ENCODE peak calls at places on chromosomes 4 and X, in four cellular contexts. W, N, A and C are unnamed samples. For H3K4me1 and H3K27me3, the result is how much of the 10 kb centered on the place peaks cover.

GRCh38 chr4:116066711-116067245 is 953.4 kb upstream of the NDST4 start:
- DNase-seq in W (no peak), N (no peak), A (no peak), C (no peak)

GRCh38 chr4:18815779-18816173 is 794.2 kb upstream of the LCORL start:
- DNase-seq in W (no peak), N (no peak), A (no peak), C (no peak)

GRCh38 chrX:45295587-45295986 is 94.9 kb upstream of the DIPK2B start:
- DNase-seq in W (no peak), N (no peak), A (no peak), C (no peak)

GRCh38 chrX:95956780-95957179 is 727.9 kb upstream of the DIAPH2 start:
- DNase-seq in W (no peak), N (no peak), A (no peak), C (no peak)

GRCh38 chr4:44916406-44916805 is 190.1 kb upstream of the GNPDA2 start:
- DNase-seq in W (no peak), N (peak), A (no peak), C (no peak)

GRCh38 chrX:103554687-103555417 is 30.5 kb upstream of the TCEAL4 start:
- DNase-seq in W (peak), N (peak), A (no peak), C (peak)

GRCh38 chr4:162163892-162164759 is at the start of gene FSTL5:
- DNase-seq in W (no peak), N (peak), A (peak), C (peak)

GRCh38 chr4:111410571-111410970 is 734.7 kb upstream of the FAM241A start:
- DNase-seq in W (no peak), N (no peak), A (no peak), C (no peak)

GRCh38 chr4:163166041-163166579 is 580 bp downstream of the NAF1 start:
- DNase-seq in W (peak), N (peak), A (peak), C (peak)

GRCh38 chrX:38318196-38318595 is 9.1 kb downstream of the RPGR start:
- DNase-seq in W (no peak), N (no peak), A (no peak), C (no peak)

GRCh38 chr4:145815626-145816025 is 123.0 kb downstream of the ZNF827 start:
- DNase-seq in W (no peak), N (no peak), A (no peak), C (no peak)

GRCh38 chrX:53637479-53637878 is 49.0 kb downstream of the HUWE1 start:
- DNase-seq in W (no peak), N (no peak), A (no peak), C (no peak)

GRCh38 chrX:44874481-44875184 is 1.6 kb downstream of the KDM6A start:
- DNase-seq in W (no peak), N (peak), A (no peak), C (no peak)

GRCh38 chr4:119692001-119692400 is 63.4 kb upstream of the PDE5A start:
- DNase-seq in W (no peak), N (no peak), A (no peak), C (no peak)

GRCh38 chr4:73917081-73917501 is 47.9 kb downstream of the CXCL1 start:
- DNase-seq in W (no peak), N (no peak), A (no peak), C (no peak)

GRCh38 chrX:138150709-138151108 is 560.8 kb downstream of the FGF13 start:
- DNase-seq in W (no peak), N (peak), A (no peak), C (no peak)

GRCh38 chrX:57227691-57228090 is 58.8 kb upstream of the FAAH2 start:
- DNase-seq in W (no peak), N (no peak), A (no peak), C (no peak)

GRCh38 chr4:123158576-123158975 is 236.2 kb upstream of the NUDT6 start:
- DNase-seq in W (no peak), N (no peak), A (no peak), C (no peak)

GRCh38 chr4:6730603-6731300 is 14.8 kb downstream of the BLOC1S4 start:
- DNase-seq in W (no peak), N (no peak), A (no peak), C (no peak)

GRCh38 chrX:24245201-24245600 is 68.7 kb downstream of the SUPT20HL2 start:
- DNase-seq in W (no peak), N (no peak), A (no peak), C (no peak)

GRCh38 chr4:171644430-171645057 is 168.7 kb upstream of the GALNTL6 start:
- DNase-seq in W (no peak), N (peak), A (no peak), C (no peak)

GRCh38 chr4:89425023-89425422 is 117.4 kb upstream of the GPRIN3 start:
- DNase-seq in W (no peak), N (no peak), A (no peak), C (no peak)

GRCh38 chr4:175657571-175657970 is 154.5 kb downstream of the GPM6A start:
- DNase-seq in W (no peak), N (no peak), A (no peak), C (no peak)

GRCh38 chr4:99205104-99205979 is 13.7 kb downstream of the ADH6 start:
- DNase-seq in W (no peak), N (no peak), A (no peak), C (no peak)

GRCh38 chrX:64205441-64205734 is at the start of gene AMER1:
- DNase-seq in W (no peak), N (no peak), A (no peak), C (no peak)

GRCh38 chr4:17646693-17647092 is 32.3 kb downstream of the MED28 start:
- DNase-seq in W (no peak), N (no peak), A (no peak), C (no peak)

GRCh38 chr4:127482049-127482448 is 150.7 kb upstream of the INTU start:
- DNase-seq in W (no peak), N (no peak), A (no peak), C (no peak)

GRCh38 chr4:122005064-122005755 is 53.4 kb upstream of the TRPC3 start:
- DNase-seq in W (no peak), N (no peak), A (no peak), C (no peak)

GRCh38 chrX:133335027-133335426 is 80.3 kb downstream of the GPC4 start:
- DNase-seq in W (no peak), N (peak), A (no peak), C (no peak)

GRCh38 chr4:77022581-77023133 is 53.1 kb downstream of the CCNI start:
- DNase-seq in W (no peak), N (no peak), A (no peak), C (no peak)

GRCh38 chr4:121688261-121688660 is 8.5 kb downstream of the ANXA5 start:
- DNase-seq in W (no peak), N (no peak), A (no peak), C (no peak)

GRCh38 chr4:10075158-10075863 is 41.3 kb downstream of the WDR1 start:
- DNase-seq in W (no peak), N (no peak), A (no peak), C (peak)

GRCh38 chr4:9762823-9763475 is 18.5 kb upstream of the DRD5 start:
- DNase-seq in W (no peak), N (peak), A (no peak), C (no peak)

GRCh38 chr4:169100656-169101055 is 90.6 kb upstream of the CBR4 start:
- DNase-seq in W (no peak), N (no peak), A (no peak), C (no peak)

GRCh38 chrX:135931644-135932487 is 38.4 kb downstream of the SAGE1 start:
- DNase-seq in W (no peak), N (peak), A (peak), C (peak)

GRCh38 chr4:47145630-47146029 is 114.3 kb downstream of the GABRB1 start:
- DNase-seq in W (no peak), N (peak), A (no peak), C (no peak)

GRCh38 chr4:122117743-122118142 is 34.4 kb upstream of the BLTP1 start:
- DNase-seq in W (peak), N (no peak), A (no peak), C (no peak)

GRCh38 chrX:82589410-82589809 is 918.7 kb upstream of the POU3F4 start:
- DNase-seq in W (no peak), N (no peak), A (no peak), C (no peak)

GRCh38 chr4:25031077-25031606 is 396 bp upstream of the LGI2 start:
- DNase-seq in W (no peak), N (no peak), A (no peak), C (peak)

DNA sequence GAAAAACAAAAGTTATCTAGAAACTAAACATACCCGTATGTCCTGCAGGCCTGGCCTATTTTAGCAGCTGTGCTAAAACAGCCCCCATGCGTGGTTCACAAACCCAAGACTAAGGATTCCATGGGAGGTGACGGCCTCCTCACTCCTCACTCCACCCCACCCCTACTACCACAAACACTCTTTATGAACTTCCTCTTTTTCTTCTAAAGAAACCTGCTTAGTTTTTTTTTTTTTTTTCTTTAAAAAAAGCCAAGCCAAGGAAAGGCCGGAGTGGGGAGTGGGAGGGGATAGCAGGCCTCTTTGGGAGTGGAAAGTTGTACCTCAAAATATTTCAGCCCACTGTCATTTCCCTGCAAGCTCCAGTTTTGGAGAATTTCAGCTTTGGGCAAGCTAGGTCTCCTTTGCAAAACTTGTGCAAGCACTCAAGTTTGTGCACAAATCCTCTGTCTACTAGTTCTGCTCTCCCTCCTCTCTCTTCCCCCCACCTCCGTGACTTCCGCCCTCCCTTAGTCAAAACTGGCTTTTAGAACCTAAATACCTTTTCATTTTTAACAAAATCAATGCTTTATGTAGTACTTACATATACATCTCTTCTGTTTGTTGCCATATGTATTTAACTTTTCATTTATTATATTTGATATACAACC is 456 bp upstream of the ANTXR2 start:
- DNase-seq in W (no peak), N (peak), A (no peak), C (no peak)
- H3K4me1 ChIP-seq in W (under half), N (under half), A (under half), C (half or more)

GRCh38 chrX:69324851-69325250 is 159.6 kb upstream of the PJA1 start:
- DNase-seq in W (no peak), N (no peak), A (no peak), C (no peak)
- H3K27me3 ChIP-seq in W (under half), N (under half), A (under half), C (under half)

DNA sequence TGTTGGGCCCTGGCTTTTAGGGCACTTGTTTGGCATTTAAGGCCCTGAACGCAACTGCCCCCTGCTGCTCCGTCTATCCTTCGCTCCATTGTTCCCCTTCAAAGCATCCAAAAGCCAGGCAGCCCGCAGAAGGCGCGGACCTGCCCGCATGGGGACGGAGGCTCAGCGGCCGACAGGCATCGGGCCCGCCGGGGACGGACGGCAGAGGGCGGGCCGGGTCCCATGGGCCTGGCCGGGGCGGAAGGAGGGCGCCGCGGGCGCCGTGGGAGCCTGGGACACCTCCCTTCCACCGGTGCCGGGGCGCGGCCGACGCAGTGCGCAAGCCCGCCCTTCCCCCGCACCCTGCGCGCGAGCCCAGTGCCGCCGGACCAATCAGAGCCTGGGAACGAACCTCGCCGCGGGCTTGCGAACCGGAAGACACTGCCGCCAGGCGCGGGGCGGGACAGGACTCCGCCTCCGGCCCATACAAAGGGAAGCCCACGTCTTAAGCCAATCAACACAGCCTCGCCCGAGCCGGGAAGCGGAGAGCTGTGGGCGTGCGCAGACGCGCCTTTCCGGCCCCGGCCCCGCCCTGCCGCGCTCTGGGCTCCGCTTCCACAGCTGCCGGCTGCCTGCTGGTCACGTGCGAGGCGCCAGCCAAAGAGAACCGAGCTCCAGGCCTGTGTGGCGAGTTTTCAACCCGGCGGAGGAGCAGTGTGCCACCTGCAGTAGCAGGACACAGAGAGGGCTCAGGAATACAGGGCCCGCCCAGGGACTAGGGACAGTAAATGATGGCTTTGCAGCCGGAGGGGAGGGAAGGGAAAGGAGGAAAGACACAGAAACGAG is 2.1 kb upstream of the ARHGAP4 start:
- DNase-seq in W (peak), N (peak), A (peak), C (peak)
- H3K4me3 ChIP-seq in W (peak), N (peak), A (peak), C (peak)

DNA sequence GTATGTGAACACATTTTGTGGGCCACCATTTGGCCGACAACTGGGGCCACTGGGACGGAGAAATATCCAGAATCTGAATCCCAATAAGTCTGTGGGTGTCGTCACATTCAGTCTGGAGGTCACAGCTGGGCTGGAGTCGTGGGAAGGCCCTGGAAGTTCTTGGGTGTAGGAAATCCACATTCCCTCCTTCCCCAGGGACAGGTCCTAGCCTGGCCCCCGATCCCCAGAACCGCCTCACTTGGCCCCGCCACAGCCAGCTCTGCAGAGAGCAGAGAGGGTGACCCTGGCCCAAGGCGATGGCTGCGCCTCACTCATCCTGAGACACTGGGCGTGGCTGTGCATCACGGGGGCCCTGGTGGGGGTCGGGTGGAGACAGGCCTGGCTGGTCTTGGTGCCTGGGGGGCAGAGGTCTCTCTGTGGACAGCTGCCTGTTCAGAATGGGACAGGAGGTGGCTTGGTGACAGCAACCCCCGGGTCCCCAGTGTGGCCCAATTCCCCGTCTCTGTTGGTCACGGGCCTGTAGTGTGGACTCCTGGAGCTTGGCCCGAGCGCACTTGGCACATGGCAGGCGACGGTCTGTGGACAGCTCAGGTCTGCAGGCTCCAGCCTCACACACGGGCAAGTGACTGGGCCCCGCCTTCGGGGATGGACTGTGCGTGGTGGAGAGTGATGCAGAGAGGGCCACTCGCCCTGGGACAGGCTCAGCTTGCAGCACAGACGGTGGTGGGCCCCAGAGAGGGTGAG is 16.4 kb downstream of the DOK7 start:
- DNase-seq in W (no peak), N (no peak), A (peak), C (peak)
- H3K4me1 ChIP-seq in W (under half), N (under half), A (under half), C (half or more)

GRCh38 chr4:108172780-108173598 is 4.3 kb upstream of the LEF1 start:
- DNase-seq in W (peak), N (peak), A (peak), C (no peak)
- H3K27me3 ChIP-seq in W (under half), N (under half), A (under half), C (half or more)

GRCh38 chr4:78675325-78675724 is 100.8 kb upstream of the BMP2K start:
- DNase-seq in W (no peak), N (no peak), A (no peak), C (no peak)

GRCh38 chr4:78673258-78673817 is 102.8 kb upstream of the BMP2K start:
- DNase-seq in W (no peak), N (no peak), A (no peak), C (no peak)

GRCh38 chr4:78669453-78669852 is 106.7 kb upstream of the BMP2K start:
- DNase-seq in W (no peak), N (no peak), A (no peak), C (no peak)

GRCh38 chr4:78671812-78672440 is 104.2 kb upstream of the BMP2K start:
- DNase-seq in W (no peak), N (no peak), A (no peak), C (no peak)

GRCh38 chr4:78672441-78672815 is 103.7 kb upstream of the BMP2K start:
- DNase-seq in W (no peak), N (no peak), A (no peak), C (no peak)
- H3K4me3 ChIP-seq in W (no peak), N (no peak), A (no peak), C (no peak)

GRCh38 chr4:87530868-87531267 is 1.7 kb upstream of the SPARCL1 start:
- DNase-seq in W (no peak), N (no peak), A (peak), C (peak)
- H3K4me1 ChIP-seq in W (under half), N (under half), A (under half), C (under half)